ENCODE peak calls at places on chromosomes 1 and 21, in six cellular contexts. A is mammary epithelial cell, H is NCI-H2171 treated with DMSO at 0.1 percent for 48 hours, G is erythroblast, J is HepG2, C is neural crest cell. T is an unnamed sample.
A peak's percentile ranks its signal among the peaks of the same experiment; 100 is the strongest.

GRCh38 chr1:66752000-66752592 is at the start of gene DYNLT5:
- DNase-seq in A (no peak), H (no peak), G (peak; percentile 63), J (no peak), C (peak; percentile 61), T (no peak)

GRCh38 chr1:176850871-176851270 is 313.6 kb downstream of the ASTN1 start:
- DNase-seq in A (peak; percentile 9), H (no peak), G (no peak), J (no peak), C (no peak), T (no peak)

GRCh38 chr1:25629836-25630235 is 13.2 kb downstream of the MAN1C1 start:
- DNase-seq in A (no peak), H (no peak), G (no peak), J (no peak), C (no peak), T (no peak)

GRCh38 chr1:217419152-217419551 is 211.7 kb downstream of the GPATCH2 start:
- DNase-seq in A (no peak), H (no peak), G (no peak), J (no peak), C (no peak), T (no peak)

GRCh38 chr1:23810818-23811420 is 10.4 kb upstream of the GALE start:
- DNase-seq in A (peak; percentile 43), H (no peak), G (no peak), J (no peak), C (peak; percentile 37), T (peak; percentile 83)

GRCh38 chr1:54875000-54875399 is 12.0 kb downstream of the DHCR24 start:
- DNase-seq in A (no peak), H (no peak), G (no peak), J (no peak), C (no peak), T (no peak)

GRCh38 chr1:67304023-67304422 is 3.6 kb upstream of the IL12RB2 start:
- DNase-seq in A (no peak), H (no peak), G (no peak), J (no peak), C (no peak), T (no peak)

GRCh38 chr1:24380508-24380907 is 33.1 kb downstream of the STPG1 start:
- DNase-seq in A (no peak), H (no peak), G (no peak), J (no peak), C (no peak), T (no peak)

GRCh38 chr1:42692461-42692860 is 10.2 kb downstream of the YBX1 start:
- DNase-seq in A (no peak), H (no peak), G (no peak), J (no peak), C (no peak), T (no peak)

GRCh38 chr1:183472488-183473285 is at the start of gene SMG7:
- DNase-seq in A (peak; percentile 33), H (peak; percentile 50), G (peak; percentile 80), J (no peak), C (peak; percentile 37), T (peak; percentile 72)

GRCh38 chr1:113765306-113765705 is 6.0 kb upstream of the PHTF1 start:
- DNase-seq in A (no peak), H (no peak), G (no peak), J (no peak), C (no peak), T (no peak)

GRCh38 chr1:58392083-58392482 is 154.4 kb downstream of the OMA1 start:
- DNase-seq in A (no peak), H (no peak), G (no peak), J (no peak), C (no peak), T (no peak)

GRCh38 chr1:12314328-12314903 is 84.6 kb downstream of the VPS13D start:
- DNase-seq in A (no peak), H (peak; percentile 55), G (peak; percentile 25), J (peak; percentile 12), C (no peak), T (no peak)

GRCh38 chr1:246577720-246578106 is 11.5 kb downstream of the CNST start:
- DNase-seq in A (no peak), H (no peak), G (peak; percentile 52), J (no peak), C (no peak), T (peak; percentile 60)

GRCh38 chr1:178548108-178548507 is 35.2 kb downstream of the TEX35 start:
- DNase-seq in A (no peak), H (no peak), G (no peak), J (no peak), C (no peak), T (no peak)

GRCh38 chr21:36698160-36699025 is 522 bp upstream of the SIM2 start:
- DNase-seq in A (no peak), H (no peak), G (no peak), J (no peak), C (peak; percentile 20), T (no peak)

GRCh38 chr1:10692401-10693021 is 103.9 kb downstream of the CASZ1 start:
- DNase-seq in A (no peak), H (no peak), G (peak; percentile 40), J (peak; percentile 53), C (no peak), T (peak; percentile 59)

GRCh38 chr1:33346921-33347649 is 26.2 kb upstream of the A3GALT2 start:
- DNase-seq in A (peak; percentile 89), H (no peak), G (no peak), J (peak; percentile 94), C (no peak), T (peak; percentile 36)

GRCh38 chr21:38346286-38346685 is 89.5 kb downstream of the KCNJ15 start:
- DNase-seq in A (no peak), H (peak; percentile 81), G (no peak), J (no peak), C (no peak), T (no peak)

T was measured in K562.